ENCODE peak calls at places on chromosomes 11 and 22, in six cellular contexts. F, R, Y, Z, W and N are unnamed samples.

GRCh38 chr11:2913029-2913431 is 16.2 kb downstream of the PHLDA2 start:
- DNase-seq in F (peak), R (no peak), Y (peak), Z (no peak), W (no peak), N (no peak)

GRCh38 chr11:129785383-129786111 is 30.1 kb upstream of the TMEM45B start:
- DNase-seq in W (no peak), Y (peak), R (no peak), F (peak), Z (no peak), N (no peak)

GRCh38 chr11:17788084-17788483 is 53.5 kb downstream of the KCNC1 start:
- DNase-seq in F (no peak), Y (no peak), W (no peak), Z (no peak), R (no peak), N (no peak)

GRCh38 chr11:66277475-66278391 is at the start of gene CNIH2:
- DNase-seq in Y (peak), Z (no peak), W (peak), R (no peak), F (no peak), N (peak)

GRCh38 chr22:20533095-20533878 is 25.9 kb downstream of the MED15 start:
- DNase-seq in Y (no peak), F (no peak), W (no peak), Z (no peak), R (no peak), N (no peak)

GRCh38 chr11:121762820-121763219 is 310.1 kb upstream of the SORL1-AS1 start:
- DNase-seq in Y (peak), R (no peak), Z (no peak), W (no peak), F (peak), N (peak)

GRCh38 chr11:1421291-1421690 is 31.6 kb downstream of the BRSK2 start:
- DNase-seq in Y (no peak), W (no peak), F (no peak), Z (no peak), R (no peak), N (no peak)

GRCh38 chr11:128552783-128553661 is 34.3 kb downstream of the ETS1 start:
- DNase-seq in Y (peak), W (no peak), Z (no peak), R (peak), F (no peak), N (no peak)

GRCh38 chr11:128365044-128365443 is 222.3 kb downstream of the ETS1 start:
- DNase-seq in F (peak), R (no peak), Z (no peak), Y (peak), W (no peak), N (no peak)

GRCh38 chr11:42625757-42626156 is 686.0 kb upstream of the API5 start:
- DNase-seq in Z (no peak), R (no peak), W (no peak), Y (no peak), F (no peak), N (no peak)

GRCh38 chr11:118605116-118605867 is 2.1 kb upstream of the PHLDB1 start:
- DNase-seq in R (no peak), Z (no peak), W (peak), F (peak), Y (no peak), N (peak)

GRCh38 chr22:49371325-49372110 is 456.2 kb downstream of the BRD1 start:
- DNase-seq in W (peak), R (no peak), Z (peak), Y (no peak), F (no peak), N (no peak)

GRCh38 chr11:72308226-72309073 is 64.5 kb upstream of the PHOX2A start:
- DNase-seq in R (no peak), W (no peak), Y (peak), Z (no peak), F (peak), N (peak)

GRCh38 chr11:124872741-124873140 is 7.5 kb downstream of the ROBO3 start:
- DNase-seq in R (no peak), F (no peak), Z (no peak), W (no peak), Y (no peak), N (no peak)

GRCh38 chr22:43183496-43184263 is 3.3 kb downstream of the TTLL12 start:
- DNase-seq in Z (peak), W (no peak), F (peak), Y (no peak), R (no peak), N (no peak)

GRCh38 chr22:42948205-42948804 is 66.6 kb downstream of the PACSIN2 start:
- DNase-seq in W (no peak), Y (no peak), R (no peak), Z (no peak), F (no peak), N (no peak)

GRCh38 chr11:28303477-28304191 is 195.4 kb downstream of the METTL15 start:
- DNase-seq in R (no peak), W (no peak), Z (no peak), F (peak), Y (no peak), N (no peak)

GRCh38 chr11:120510406-120511115 is 987 bp upstream of the GRIK4 start:
- DNase-seq in R (no peak), F (no peak), W (no peak), Z (peak), Y (no peak), N (peak)

GRCh38 chr22:41478891-41479521 is 10.1 kb downstream of the ACO2 start:
- DNase-seq in Y (no peak), W (no peak), Z (peak), R (no peak), F (peak), N (peak)

GRCh38 chr22:45779351-45779750 is 107.7 kb downstream of the ATXN10 start:
- DNase-seq in R (no peak), F (no peak), Z (no peak), Y (no peak), W (no peak), N (no peak)

GRCh38 chr22:27331526-27332281 is 469.9 kb downstream of the MN1 start:
- DNase-seq in W (peak), Z (peak), R (no peak), Y (no peak), F (peak), N (peak)

GRCh38 chr22:39664485-39665200 is 94.1 kb downstream of the CACNA1I start:
- DNase-seq in R (no peak), F (no peak), Y (no peak), W (no peak), Z (no peak), N (peak)

GRCh38 chr11:112762686-112763048 is 198.6 kb upstream of the NCAM1 start:
- DNase-seq in W (no peak), Z (no peak), F (no peak), R (no peak), Y (no peak), N (no peak)

GRCh38 chr11:68651208-68651984 is 32.9 kb upstream of the GAL start:
- DNase-seq in R (no peak), W (no peak), Y (no peak), F (no peak), Z (no peak), N (no peak)

GRCh38 chr11:130561441-130561881 is 113.0 kb downstream of the ADAMTS15 start:
- DNase-seq in Y (no peak), W (no peak), Z (no peak), R (no peak), F (no peak), N (no peak)

DNA sequence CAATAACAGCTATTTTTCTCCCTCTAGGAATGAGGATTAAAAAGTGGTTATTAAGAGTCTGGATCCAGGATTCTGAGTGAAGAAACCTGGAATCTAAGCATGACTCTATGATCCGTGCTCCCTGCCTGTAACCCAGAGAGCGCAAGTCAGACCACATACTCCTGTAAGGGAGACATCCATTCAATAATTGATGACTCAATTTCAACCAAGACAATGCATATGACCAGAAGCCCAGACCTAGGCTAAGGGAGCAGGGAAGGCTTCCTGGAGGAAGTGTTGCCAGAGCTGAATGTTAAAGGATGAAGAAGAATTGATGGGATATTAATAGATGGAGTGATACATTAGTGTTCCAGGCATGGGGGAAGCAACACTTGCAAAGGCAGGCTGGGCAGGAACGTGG is 13.8 kb upstream of the PAMR1 start:
- DNase-seq in Z (no peak), R (no peak), W (no peak), F (peak), Y (no peak), N (no peak)
- TF ChIP-seq CTCF in Z (no peak), R (no peak), W (no peak), F (no peak), Y (no peak), N (no peak)

GRCh38 chr11:5102246-5102645 is 32.9 kb downstream of the OR52E1 start:
- DNase-seq in R (no peak), W (no peak), Y (no peak), Z (no peak), F (no peak), N (no peak)
- TF ChIP-seq CTCF in R (no peak), W (no peak), Y (no peak), Z (no peak), F (no peak), N (peak)

GRCh38 chr11:98964146-98964545 is 56.6 kb upstream of the CNTN5 start:
- DNase-seq in R (no peak), F (no peak), Y (no peak), W (no peak), Z (no peak), N (no peak)

GRCh38 chr11:98967005-98967404 is 53.7 kb upstream of the CNTN5 start:
- DNase-seq in Z (no peak), F (no peak), R (no peak), Y (no peak), W (no peak), N (no peak)

GRCh38 chr11:98965358-98965757 is 55.4 kb upstream of the CNTN5 start:
- DNase-seq in F (no peak), R (no peak), Z (no peak), W (no peak), Y (no peak), N (no peak)

GRCh38 chr11:98965775-98966174 is 55.0 kb upstream of the CNTN5 start:
- DNase-seq in W (no peak), R (no peak), Y (no peak), Z (no peak), F (no peak), N (no peak)
- TF ChIP-seq CTCF in W (no peak), R (no peak), Y (no peak), Z (no peak), F (no peak), N (no peak)

DNA sequence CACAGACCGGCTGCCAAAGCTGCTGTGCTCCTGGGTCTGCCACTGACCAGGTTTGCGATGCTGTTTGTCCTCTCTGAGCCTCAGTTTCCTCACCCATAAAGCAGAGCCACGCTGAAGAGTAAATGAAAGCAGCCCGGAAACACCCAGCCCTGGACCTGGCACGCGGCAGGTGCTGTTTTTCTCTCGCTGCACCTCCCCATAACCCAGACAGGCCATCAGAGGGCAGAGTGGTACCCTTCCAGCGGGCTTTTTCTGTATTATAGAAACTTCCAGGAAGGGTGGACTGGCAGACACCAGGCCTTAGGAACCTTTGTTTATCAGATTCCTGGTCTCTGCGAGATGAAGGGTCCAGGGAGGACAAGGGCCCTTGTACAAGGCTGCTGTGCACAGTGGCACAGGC is 17.9 kb upstream of the FGF19 start:
- DNase-seq in Z (no peak), F (no peak), W (no peak), R (no peak), Y (peak), N (no peak)
- TF ChIP-seq CTCF in Z (no peak), F (peak), W (no peak), R (peak), Y (no peak), N (no peak)

GRCh38 chr22:24088796-24089195 is 77.7 kb downstream of the CABIN1 start:
- DNase-seq in Y (no peak), Z (peak), W (no peak), F (no peak), R (no peak), N (no peak)
- TF ChIP-seq CTCF in Y (no peak), Z (no peak), W (no peak), F (no peak), R (no peak), N (no peak)